ENCODE peak calls at places on chromosomes 1 and 21, in six cellular contexts. S, T, K, A, Z and U are unnamed samples.

GRCh38 chr1:92980732-92981647 is 19.7 kb upstream of the DIPK1A start:
- DNase-seq in T (no peak), K (no peak), Z (no peak), A (no peak), S (no peak), U (no peak)

GRCh38 chr1:21100496-21100895 is 76.2 kb downstream of the EIF4G3 start:
- DNase-seq in Z (no peak), A (no peak), S (no peak), K (no peak), T (no peak), U (no peak)

GRCh38 chr1:146031476-146031875 is 9.9 kb upstream of the HJV start:
- DNase-seq in Z (no peak), K (no peak), T (no peak), A (no peak), S (no peak), U (no peak)

GRCh38 chr1:44572572-44572879 is 101.8 kb downstream of the TMEM53 start:
- DNase-seq in S (no peak), K (no peak), Z (no peak), T (no peak), A (no peak), U (no peak)

GRCh38 chr21:44006017-44006624 is 6.0 kb upstream of the TRAPPC10 start:
- DNase-seq in T (no peak), K (no peak), A (no peak), S (no peak), Z (no peak), U (no peak)

GRCh38 chr1:16617101-16617727 is 3.9 kb upstream of the NBPF1 start:
- DNase-seq in T (no peak), A (no peak), K (no peak), Z (no peak), S (no peak), U (no peak)

GRCh38 chr1:56535949-56536348 is 43.4 kb downstream of the PLPP3 start:
- DNase-seq in Z (no peak), A (no peak), K (no peak), T (no peak), S (no peak), U (no peak)

GRCh38 chr1:50426108-50426700 is 3.0 kb upstream of the DMRTA2 start:
- DNase-seq in S (no peak), T (no peak), Z (no peak), A (no peak), K (no peak), U (no peak)

GRCh38 chr1:25619101-25619890 is 2.7 kb downstream of the MAN1C1 start:
- DNase-seq in A (no peak), T (peak), S (no peak), Z (no peak), K (no peak), U (no peak)

GRCh38 chr1:15616704-15617172 is 520 bp upstream of the DDI2 start:
- DNase-seq in K (no peak), T (no peak), A (no peak), S (no peak), Z (no peak), U (no peak)

GRCh38 chr1:238596703-238597102 is 706.0 kb upstream of the ZP4 start:
- DNase-seq in Z (no peak), K (no peak), T (no peak), A (no peak), S (no peak), U (no peak)

GRCh38 chr1:147201276-147201675 is 23.9 kb downstream of the FMO5 start:
- DNase-seq in Z (no peak), T (no peak), A (no peak), K (no peak), S (no peak), U (no peak)

GRCh38 chr1:7265771-7266371 is 480.6 kb downstream of the CAMTA1 start:
- DNase-seq in S (no peak), Z (no peak), T (no peak), A (no peak), K (no peak), U (no peak)

GRCh38 chr1:16975211-16975610 is 5.2 kb downstream of the MFAP2 start:
- DNase-seq in A (no peak), Z (no peak), T (no peak), S (no peak), K (no peak), U (peak)

GRCh38 chr1:45205000-45205909 is 1.1 kb downstream of the ZSWIM5 start:
- DNase-seq in T (no peak), A (no peak), S (no peak), K (peak), Z (peak), U (no peak)

GRCh38 chr1:173601588-173601987 is 1.3 kb downstream of the SLC9C2 start:
- DNase-seq in A (no peak), K (no peak), S (peak), Z (no peak), T (no peak), U (no peak)

GRCh38 chr1:43590389-43590788 is 59.6 kb upstream of the KDM4A start:
- DNase-seq in T (no peak), Z (no peak), A (no peak), K (no peak), S (no peak), U (no peak)

GRCh38 chr1:186740324-186740723 is 60.1 kb upstream of the PTGS2 start:
- DNase-seq in A (no peak), K (no peak), T (no peak), S (peak), Z (no peak), U (no peak)

GRCh38 chr1:63124666-63125191 is 197.6 kb upstream of the FOXD3 start:
- DNase-seq in K (no peak), A (no peak), T (no peak), Z (no peak), S (no peak), U (no peak)

GRCh38 chr1:228114827-228115226 is 5.7 kb upstream of the MRPL55 start:
- DNase-seq in Z (no peak), S (no peak), K (no peak), A (no peak), T (no peak), U (no peak)

GRCh38 chr1:220028496-220028895 is 17.8 kb downstream of the EPRS1 start:
- DNase-seq in S (no peak), K (no peak), A (no peak), T (no peak), Z (no peak), U (no peak)

GRCh38 chr1:50488403-50488802 is 65.2 kb upstream of the DMRTA2 start:
- DNase-seq in T (no peak), Z (no peak), A (no peak), K (no peak), S (no peak), U (no peak)

GRCh38 chr1:1892079-1892762 is 1.3 kb upstream of the GNB1 start:
- DNase-seq in K (no peak), Z (no peak), T (no peak), A (no peak), S (no peak), U (no peak)

GRCh38 chr1:39360726-39361125 is 130.7 kb upstream of the BMP8A start:
- DNase-seq in Z (no peak), T (no peak), A (no peak), S (no peak), K (no peak), U (no peak)

GRCh38 chr1:243253211-243253926 is 1.7 kb downstream of the CEP170 start:
- DNase-seq in T (no peak), Z (no peak), K (no peak), S (no peak), A (no peak), U (no peak)

GRCh38 chr1:37035828-37036666 is 1.7 kb upstream of the GRIK3 start:
- DNase-seq in K (no peak), Z (no peak), A (no peak), T (no peak), S (no peak), U (no peak)

GRCh38 chr1:41073971-41074370 is 52.4 kb upstream of the SLFNL1 start:
- DNase-seq in T (no peak), K (no peak), A (no peak), S (no peak), Z (no peak), U (no peak)

GRCh38 chr1:243903023-243903422 is 53.0 kb upstream of the AKT3 start:
- DNase-seq in A (no peak), T (no peak), S (no peak), Z (no peak), K (no peak), U (no peak)

GRCh38 chr1:224894915-224895314 is 34.6 kb upstream of the DNAH14 start:
- DNase-seq in A (no peak), Z (no peak), T (no peak), S (no peak), K (no peak), U (no peak)

GRCh38 chr1:109704173-109704572 is 7.9 kb upstream of the GSTM5 start:
- DNase-seq in T (no peak), Z (no peak), K (no peak), S (no peak), A (no peak), U (no peak)

GRCh38 chr1:193404236-193404635 is 217.8 kb upstream of the B3GALT2 start:
- DNase-seq in Z (no peak), S (no peak), K (no peak), T (no peak), A (no peak), U (no peak)

GRCh38 chr1:190205713-190206112 is 272.0 kb downstream of the BRINP3 start:
- DNase-seq in K (no peak), T (no peak), A (no peak), Z (no peak), S (no peak), U (no peak)

GRCh38 chr1:11262171-11263049 is at the start of gene MTOR:
- DNase-seq in K (peak), S (peak), Z (peak), A (peak), T (peak), U (peak)